ENCODE peak calls at places on chromosomes 5 and 9, in seven cellular contexts. U is hippocampal formation; L is mucosa of gallbladder; N is dorsolateral prefrontal cortex; I is HS-5; J is lung; Y is stimulated activated naive CD8-positive, alpha-beta T cell treated with anti-CD3 and anti-CD28 coated beads, Interleukin-15, amount 100 ng/mL, for 72 hours. B is an unnamed sample.

GRCh38 chr9:117783828-117784227 is 79.6 kb downstream of the TLR4 start:
- DNase-seq in U (no peak), J (no peak), N (no peak), Y (peak; percentile 30), I (no peak), L (no peak), B (no peak)

GRCh38 chr5:40776658-40776977 is 20.9 kb upstream of the TTC33 start:
- DNase-seq in I (no peak), L (no peak), N (no peak), U (no peak), Y (no peak), J (no peak), B (no peak)

GRCh38 chr5:45162974-45163373 is 354.2 kb downstream of the MRPS30 start:
- DNase-seq in Y (no peak), I (no peak), L (no peak), J (no peak), N (no peak), U (no peak), B (no peak)

GRCh38 chr5:151632524-151632923 is 41.4 kb upstream of the FAT2 start:
- DNase-seq in I (no peak), L (no peak), Y (no peak), J (no peak), N (no peak), U (no peak), B (no peak)

GRCh38 chr9:127384901-127385300 is 12.1 kb upstream of the SLC2A8 start:
- DNase-seq in J (no peak), Y (no peak), N (no peak), U (no peak), L (no peak), I (no peak), B (no peak)

GRCh38 chr9:121870271-121870670 is 218.8 kb downstream of the DAB2IP start:
- DNase-seq in I (no peak), Y (no peak), U (no peak), L (no peak), J (no peak), N (no peak), B (no peak)

GRCh38 chr9:109963079-109963478 is 183.1 kb downstream of the PALM2AKAP2 start:
- DNase-seq in L (peak; percentile 48), I (no peak), U (no peak), N (no peak), Y (no peak), J (no peak), B (no peak)

GRCh38 chr5:40277161-40277906 is 402.4 kb upstream of the PTGER4 start:
- DNase-seq in L (no peak), N (no peak), Y (peak; percentile 77), J (no peak), U (no peak), I (no peak), B (no peak)

B was measured in HFF-Myc.